ENCODE peak calls at places on chromosomes 16 and 17, in four cellular contexts. One of them, this sample, is unnamed.

GRCh38 chr17:63221941-63222340 is 224.2 kb downstream of the CYB561 start:
- DNase-seq in esophagus squamous epithelium: no peak
- DNase-seq in dorsolateral prefrontal cortex: no peak
- DNase-seq in aorta: no peak
- DNase-seq in this sample: no peak

GRCh38 chr17:65013613-65014391 is 42.7 kb downstream of the GNA13 start:
- DNase-seq in dorsolateral prefrontal cortex: no peak
- DNase-seq in esophagus squamous epithelium: no peak
- DNase-seq in aorta: no peak
- DNase-seq in this sample: peak

GRCh38 chr16:75288181-75288580 is 36.8 kb upstream of the BCAR1 start:
- DNase-seq in aorta: peak
- DNase-seq in dorsolateral prefrontal cortex: no peak
- DNase-seq in esophagus squamous epithelium: no peak
- DNase-seq in this sample: no peak

GRCh38 chr16:25155553-25156460 is 44.3 kb downstream of the LCMT1 start:
- DNase-seq in esophagus squamous epithelium: no peak
- DNase-seq in dorsolateral prefrontal cortex: no peak
- DNase-seq in aorta: no peak
- DNase-seq in this sample: no peak

GRCh38 chr16:83813818-83814653 is 6.3 kb downstream of the HSBP1 start:
- DNase-seq in esophagus squamous epithelium: no peak
- DNase-seq in dorsolateral prefrontal cortex: no peak
- DNase-seq in aorta: no peak
- DNase-seq in this sample: peak

GRCh38 chr17:3802461-3803307 is 1.7 kb upstream of the ITGAE start:
- DNase-seq in dorsolateral prefrontal cortex: no peak
- DNase-seq in esophagus squamous epithelium: no peak
- DNase-seq in aorta: peak
- DNase-seq in this sample: peak

GRCh38 chr17:19004601-19005441 is at the start of gene FAM83G:
- DNase-seq in aorta: peak
- DNase-seq in dorsolateral prefrontal cortex: no peak
- DNase-seq in esophagus squamous epithelium: peak
- DNase-seq in this sample: peak

GRCh38 chr17:38333635-38334295 is 10.0 kb downstream of the GPR179 start:
- DNase-seq in esophagus squamous epithelium: no peak
- DNase-seq in dorsolateral prefrontal cortex: peak
- DNase-seq in aorta: peak
- DNase-seq in this sample: no peak

GRCh38 chr16:81553080-81553813 is 108.6 kb downstream of the CMIP start:
- DNase-seq in esophagus squamous epithelium: no peak
- DNase-seq in aorta: peak
- DNase-seq in dorsolateral prefrontal cortex: peak
- DNase-seq in this sample: peak

GRCh38 chr17:27535975-27536374 is 79.7 kb downstream of the KSR1 start:
- DNase-seq in dorsolateral prefrontal cortex: no peak
- DNase-seq in esophagus squamous epithelium: no peak
- DNase-seq in aorta: no peak
- DNase-seq in this sample: no peak

GRCh38 chr16:3589991-3590701 is 12.9 kb upstream of the NLRC3 start:
- DNase-seq in esophagus squamous epithelium: no peak
- DNase-seq in dorsolateral prefrontal cortex: no peak
- DNase-seq in aorta: peak
- DNase-seq in this sample: no peak

GRCh38 chr17:81371910-81372760 is 23.1 kb upstream of the BAHCC1 start:
- DNase-seq in dorsolateral prefrontal cortex: peak
- DNase-seq in aorta: peak
- DNase-seq in esophagus squamous epithelium: no peak
- DNase-seq in this sample: no peak

GRCh38 chr17:18004345-18004744 is 31.7 kb downstream of the DRC3 start:
- DNase-seq in dorsolateral prefrontal cortex: no peak
- DNase-seq in aorta: no peak
- DNase-seq in esophagus squamous epithelium: no peak
- DNase-seq in this sample: no peak

GRCh38 chr17:610285-610684 is 104.4 kb downstream of the VPS53 start:
- DNase-seq in esophagus squamous epithelium: no peak
- DNase-seq in dorsolateral prefrontal cortex: no peak
- DNase-seq in aorta: no peak
- DNase-seq in this sample: no peak

GRCh38 chr17:48462946-48463345 is 32.9 kb upstream of the SKAP1 start:
- DNase-seq in dorsolateral prefrontal cortex: no peak
- DNase-seq in esophagus squamous epithelium: no peak
- DNase-seq in aorta: no peak
- DNase-seq in this sample: no peak

GRCh38 chr17:50638572-50638850 is 3.8 kb downstream of the ABCC3 start:
- DNase-seq in esophagus squamous epithelium: no peak
- DNase-seq in dorsolateral prefrontal cortex: no peak
- DNase-seq in aorta: no peak
- DNase-seq in this sample: no peak

GRCh38 chr17:69577098-69577497 is 162.6 kb downstream of the MAP2K6 start:
- DNase-seq in aorta: no peak
- DNase-seq in dorsolateral prefrontal cortex: no peak
- DNase-seq in esophagus squamous epithelium: no peak
- DNase-seq in this sample: no peak

GRCh38 chr16:13935408-13935807 is 15.5 kb downstream of the ERCC4 start:
- DNase-seq in esophagus squamous epithelium: no peak
- DNase-seq in dorsolateral prefrontal cortex: no peak
- DNase-seq in aorta: no peak
- DNase-seq in this sample: no peak

GRCh38 chr17:4678448-4679026 is 25.4 kb downstream of the PELP1 start:
- DNase-seq in aorta: no peak
- DNase-seq in esophagus squamous epithelium: no peak
- DNase-seq in dorsolateral prefrontal cortex: no peak
- DNase-seq in this sample: peak

GRCh38 chr17:48791128-48792032 is 25.6 kb downstream of the TTLL6 start:
- DNase-seq in dorsolateral prefrontal cortex: peak
- DNase-seq in aorta: peak
- DNase-seq in esophagus squamous epithelium: no peak
- DNase-seq in this sample: peak

GRCh38 chr17:62150471-62150870 is 85.4 kb upstream of the MED13 start:
- DNase-seq in aorta: no peak
- DNase-seq in dorsolateral prefrontal cortex: no peak
- DNase-seq in esophagus squamous epithelium: no peak
- DNase-seq in this sample: peak

GRCh38 chr17:39513915-39514314 is 52.6 kb downstream of the CDK12 start:
- DNase-seq in aorta: no peak
- DNase-seq in esophagus squamous epithelium: no peak
- DNase-seq in dorsolateral prefrontal cortex: no peak
- DNase-seq in this sample: no peak

GRCh38 chr16:24297375-24297774 is 41.2 kb downstream of the CACNG3 start:
- DNase-seq in aorta: no peak
- DNase-seq in esophagus squamous epithelium: no peak
- DNase-seq in dorsolateral prefrontal cortex: no peak
- DNase-seq in this sample: no peak

GRCh38 chr17:44014437-44015172 is at the start of gene TMEM101:
- DNase-seq in dorsolateral prefrontal cortex: peak
- DNase-seq in esophagus squamous epithelium: peak
- DNase-seq in aorta: peak
- DNase-seq in this sample: peak

GRCh38 chr17:21419299-21420239 is 43.4 kb downstream of the KCNJ12 start:
- DNase-seq in esophagus squamous epithelium: no peak
- DNase-seq in dorsolateral prefrontal cortex: no peak
- DNase-seq in aorta: no peak
- DNase-seq in this sample: no peak

GRCh38 chr17:8155341-8156173 is 3.4 kb upstream of the PER1 start:
- DNase-seq in dorsolateral prefrontal cortex: no peak
- DNase-seq in aorta: peak
- DNase-seq in esophagus squamous epithelium: no peak
- DNase-seq in this sample: peak

GRCh38 chr17:2122641-2123302 is 67.9 kb downstream of the HIC1 start:
- DNase-seq in dorsolateral prefrontal cortex: peak
- DNase-seq in esophagus squamous epithelium: no peak
- DNase-seq in aorta: peak
- DNase-seq in this sample: peak

GRCh38 chr16:48997946-48998345 is 283.7 kb downstream of the CBLN1 start:
- DNase-seq in dorsolateral prefrontal cortex: no peak
- DNase-seq in esophagus squamous epithelium: no peak
- DNase-seq in aorta: no peak
- DNase-seq in this sample: no peak

GRCh38 chr16:48999508-48999907 is 282.1 kb downstream of the CBLN1 start:
- DNase-seq in dorsolateral prefrontal cortex: no peak
- DNase-seq in esophagus squamous epithelium: no peak
- DNase-seq in aorta: no peak
- DNase-seq in this sample: no peak

GRCh38 chr16:48999034-48999433 is 282.6 kb downstream of the CBLN1 start:
- DNase-seq in dorsolateral prefrontal cortex: no peak
- DNase-seq in aorta: no peak
- DNase-seq in esophagus squamous epithelium: no peak
- DNase-seq in this sample: no peak

GRCh38 chr16:49000594-49000993 is 281.0 kb downstream of the CBLN1 start:
- DNase-seq in aorta: no peak
- DNase-seq in dorsolateral prefrontal cortex: no peak
- DNase-seq in esophagus squamous epithelium: no peak
- DNase-seq in this sample: no peak

GRCh38 chr16:48997081-48997615 is 284.5 kb downstream of the CBLN1 start:
- DNase-seq in esophagus squamous epithelium: no peak
- DNase-seq in dorsolateral prefrontal cortex: no peak
- DNase-seq in aorta: no peak
- DNase-seq in this sample: no peak
- H3K4me3 ChIP-seq in esophagus squamous epithelium: no peak
- H3K4me3 ChIP-seq in dorsolateral prefrontal cortex: no peak
- H3K4me3 ChIP-seq in aorta: no peak
- H3K4me3 ChIP-seq in this sample: no peak

DNA sequence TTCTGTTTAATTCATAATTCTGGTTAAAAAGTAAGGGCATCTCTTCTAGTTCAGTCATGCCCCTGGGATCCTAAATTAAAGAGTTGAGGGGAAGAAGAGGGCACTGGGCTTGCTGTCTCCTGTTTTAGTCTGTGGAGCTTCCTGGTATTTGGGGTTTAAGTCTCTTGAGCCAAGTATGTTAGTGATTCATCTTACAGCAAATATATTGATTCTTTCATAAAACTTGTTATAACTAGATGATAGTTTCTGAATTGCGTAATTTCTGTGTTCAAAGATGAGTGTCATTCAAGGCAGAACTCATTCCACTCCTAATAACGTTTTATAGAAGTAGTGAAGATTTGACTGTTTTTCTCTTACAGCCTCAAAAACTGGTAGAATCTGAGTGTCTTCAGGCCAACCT is 1.7 kb downstream of the TXNDC17 start:
- DNase-seq in esophagus squamous epithelium: no peak
- DNase-seq in dorsolateral prefrontal cortex: no peak
- DNase-seq in aorta: no peak
- DNase-seq in this sample: peak
- H3K4me3 ChIP-seq in esophagus squamous epithelium: peak
- H3K4me3 ChIP-seq in dorsolateral prefrontal cortex: no peak
- H3K4me3 ChIP-seq in aorta: no peak
- H3K4me3 ChIP-seq in this sample: peak

GRCh38 chr16:85595812-85596495 is 17.2 kb upstream of the GSE1 start:
- DNase-seq in dorsolateral prefrontal cortex: no peak
- DNase-seq in esophagus squamous epithelium: no peak
- DNase-seq in aorta: no peak
- DNase-seq in this sample: no peak
- H3K4me3 ChIP-seq in dorsolateral prefrontal cortex: no peak
- H3K4me3 ChIP-seq in esophagus squamous epithelium: no peak
- H3K4me3 ChIP-seq in aorta: no peak
- H3K4me3 ChIP-seq in this sample: no peak

GRCh38 chr16:23158114-23158513 is 8.9 kb upstream of the USP31 start:
- DNase-seq in dorsolateral prefrontal cortex: no peak
- DNase-seq in esophagus squamous epithelium: no peak
- DNase-seq in aorta: no peak
- DNase-seq in this sample: no peak
- H3K4me3 ChIP-seq in dorsolateral prefrontal cortex: no peak
- H3K4me3 ChIP-seq in esophagus squamous epithelium: no peak
- H3K4me3 ChIP-seq in aorta: no peak
- H3K4me3 ChIP-seq in this sample: no peak

This sample was measured in bronchial epithelial cell.